ENCODE peak calls at places on chromosomes 6 and 20, in seven cellular contexts. One of them, this sample, is unnamed.

GRCh38 chr6:132354517-132355167 is 46.6 kb downstream of the MOXD1 start:
- DNase-seq in NCI-H1694: no peak
- DNase-seq in natural killer cell treated with Interleukin-12 subunit alpha and Interleukin-12 subunit beta and Interleukin-15 and Interleukin-18, amount 100 ng/mL, for 72 hours: peak
- DNase-seq in ureter: no peak
- DNase-seq in GM06990: peak
- DNase-seq in NCI-H187: no peak
- DNase-seq in heart left ventricle: no peak
- DNase-seq in this sample: no peak

GRCh38 chr20:50996901-50997830 is 25.7 kb downstream of the KCNG1 start:
- DNase-seq in natural killer cell treated with Interleukin-12 subunit alpha and Interleukin-12 subunit beta and Interleukin-15 and Interleukin-18, amount 100 ng/mL, for 72 hours: no peak
- DNase-seq in GM06990: no peak
- DNase-seq in heart left ventricle: no peak
- DNase-seq in NCI-H187: no peak
- DNase-seq in ureter: no peak
- DNase-seq in NCI-H1694: peak
- DNase-seq in this sample: peak

GRCh38 chr6:29845405-29846006 is 17.9 kb downstream of the HLA-G start:
- DNase-seq in NCI-H187: no peak
- DNase-seq in NCI-H1694: no peak
- DNase-seq in GM06990: no peak
- DNase-seq in heart left ventricle: no peak
- DNase-seq in ureter: no peak
- DNase-seq in natural killer cell treated with Interleukin-12 subunit alpha and Interleukin-12 subunit beta and Interleukin-15 and Interleukin-18, amount 100 ng/mL, for 72 hours: no peak
- DNase-seq in this sample: no peak

GRCh38 chr6:44712353-44713147 is 325.0 kb downstream of the CDC5L start:
- DNase-seq in ureter: no peak
- DNase-seq in NCI-H187: no peak
- DNase-seq in GM06990: no peak
- DNase-seq in natural killer cell treated with Interleukin-12 subunit alpha and Interleukin-12 subunit beta and Interleukin-15 and Interleukin-18, amount 100 ng/mL, for 72 hours: no peak
- DNase-seq in NCI-H1694: no peak
- DNase-seq in heart left ventricle: no peak
- DNase-seq in this sample: no peak

GRCh38 chr6:129598244-129599187 is 111.5 kb downstream of the ARHGAP18 start:
- DNase-seq in NCI-H1694: peak
- DNase-seq in heart left ventricle: no peak
- DNase-seq in ureter: no peak
- DNase-seq in GM06990: peak
- DNase-seq in NCI-H187: no peak
- DNase-seq in natural killer cell treated with Interleukin-12 subunit alpha and Interleukin-12 subunit beta and Interleukin-15 and Interleukin-18, amount 100 ng/mL, for 72 hours: no peak
- DNase-seq in this sample: peak

GRCh38 chr6:152432758-152433157 is 204.4 kb downstream of the SYNE1 start:
- DNase-seq in ureter: no peak
- DNase-seq in NCI-H187: no peak
- DNase-seq in natural killer cell treated with Interleukin-12 subunit alpha and Interleukin-12 subunit beta and Interleukin-15 and Interleukin-18, amount 100 ng/mL, for 72 hours: no peak
- DNase-seq in heart left ventricle: no peak
- DNase-seq in GM06990: no peak
- DNase-seq in NCI-H1694: no peak
- DNase-seq in this sample: no peak

GRCh38 chr6:12884983-12885382 is 168.4 kb downstream of the PHACTR1 start:
- DNase-seq in GM06990: no peak
- DNase-seq in NCI-H1694: no peak
- DNase-seq in natural killer cell treated with Interleukin-12 subunit alpha and Interleukin-12 subunit beta and Interleukin-15 and Interleukin-18, amount 100 ng/mL, for 72 hours: no peak
- DNase-seq in NCI-H187: no peak
- DNase-seq in heart left ventricle: no peak
- DNase-seq in ureter: no peak
- DNase-seq in this sample: no peak

GRCh38 chr6:108738684-108739406 is 109.4 kb upstream of the ARMC2 start:
- DNase-seq in ureter: no peak
- DNase-seq in NCI-H187: no peak
- DNase-seq in heart left ventricle: no peak
- DNase-seq in GM06990: no peak
- DNase-seq in natural killer cell treated with Interleukin-12 subunit alpha and Interleukin-12 subunit beta and Interleukin-15 and Interleukin-18, amount 100 ng/mL, for 72 hours: no peak
- DNase-seq in NCI-H1694: no peak
- DNase-seq in this sample: no peak

GRCh38 chr20:58349586-58349985 is 39.4 kb upstream of the VAPB start:
- DNase-seq in natural killer cell treated with Interleukin-12 subunit alpha and Interleukin-12 subunit beta and Interleukin-15 and Interleukin-18, amount 100 ng/mL, for 72 hours: no peak
- DNase-seq in NCI-H187: no peak
- DNase-seq in NCI-H1694: no peak
- DNase-seq in heart left ventricle: no peak
- DNase-seq in GM06990: no peak
- DNase-seq in ureter: no peak
- DNase-seq in this sample: no peak

GRCh38 chr6:106560966-106561740 is 68.1 kb downstream of the RTN4IP1 start:
- DNase-seq in NCI-H1694: no peak
- DNase-seq in GM06990: no peak
- DNase-seq in heart left ventricle: no peak
- DNase-seq in natural killer cell treated with Interleukin-12 subunit alpha and Interleukin-12 subunit beta and Interleukin-15 and Interleukin-18, amount 100 ng/mL, for 72 hours: no peak
- DNase-seq in NCI-H187: no peak
- DNase-seq in ureter: no peak
- DNase-seq in this sample: no peak

GRCh38 chr6:75735491-75736186 is 13.4 kb upstream of the MYO6 start:
- DNase-seq in NCI-H187: no peak
- DNase-seq in heart left ventricle: no peak
- DNase-seq in natural killer cell treated with Interleukin-12 subunit alpha and Interleukin-12 subunit beta and Interleukin-15 and Interleukin-18, amount 100 ng/mL, for 72 hours: no peak
- DNase-seq in NCI-H1694: no peak
- DNase-seq in GM06990: peak
- DNase-seq in ureter: no peak
- DNase-seq in this sample: no peak

GRCh38 chr6:149059557-149059956 is 258.0 kb upstream of the TAB2 start:
- DNase-seq in GM06990: no peak
- DNase-seq in NCI-H187: no peak
- DNase-seq in ureter: no peak
- DNase-seq in heart left ventricle: no peak
- DNase-seq in NCI-H1694: no peak
- DNase-seq in natural killer cell treated with Interleukin-12 subunit alpha and Interleukin-12 subunit beta and Interleukin-15 and Interleukin-18, amount 100 ng/mL, for 72 hours: no peak
- DNase-seq in this sample: no peak

GRCh38 chr6:74857157-74857556 is 348.7 kb downstream of the COL12A1 start:
- DNase-seq in GM06990: no peak
- DNase-seq in natural killer cell treated with Interleukin-12 subunit alpha and Interleukin-12 subunit beta and Interleukin-15 and Interleukin-18, amount 100 ng/mL, for 72 hours: no peak
- DNase-seq in NCI-H1694: no peak
- DNase-seq in heart left ventricle: no peak
- DNase-seq in ureter: no peak
- DNase-seq in NCI-H187: no peak
- DNase-seq in this sample: no peak

GRCh38 chr20:38111366-38112232 is 53.5 kb downstream of the TGM2 start:
- DNase-seq in NCI-H1694: no peak
- DNase-seq in GM06990: no peak
- DNase-seq in ureter: no peak
- DNase-seq in natural killer cell treated with Interleukin-12 subunit alpha and Interleukin-12 subunit beta and Interleukin-15 and Interleukin-18, amount 100 ng/mL, for 72 hours: no peak
- DNase-seq in NCI-H187: no peak
- DNase-seq in heart left ventricle: no peak
- DNase-seq in this sample: no peak

GRCh38 chr6:53850527-53850926 is 55.7 kb downstream of the LRRC1 start:
- DNase-seq in natural killer cell treated with Interleukin-12 subunit alpha and Interleukin-12 subunit beta and Interleukin-15 and Interleukin-18, amount 100 ng/mL, for 72 hours: no peak
- DNase-seq in NCI-H187: no peak
- DNase-seq in heart left ventricle: no peak
- DNase-seq in NCI-H1694: no peak
- DNase-seq in GM06990: no peak
- DNase-seq in ureter: no peak
- DNase-seq in this sample: no peak

GRCh38 chr6:158283304-158284005 is 28.8 kb upstream of the TULP4 start:
- DNase-seq in natural killer cell treated with Interleukin-12 subunit alpha and Interleukin-12 subunit beta and Interleukin-15 and Interleukin-18, amount 100 ng/mL, for 72 hours: no peak
- DNase-seq in NCI-H187: no peak
- DNase-seq in ureter: no peak
- DNase-seq in GM06990: no peak
- DNase-seq in heart left ventricle: no peak
- DNase-seq in NCI-H1694: no peak
- DNase-seq in this sample: peak

GRCh38 chr6:126293891-126294524 is 45.9 kb upstream of the CENPW start:
- DNase-seq in NCI-H1694: no peak
- DNase-seq in heart left ventricle: no peak
- DNase-seq in natural killer cell treated with Interleukin-12 subunit alpha and Interleukin-12 subunit beta and Interleukin-15 and Interleukin-18, amount 100 ng/mL, for 72 hours: no peak
- DNase-seq in NCI-H187: no peak
- DNase-seq in GM06990: no peak
- DNase-seq in ureter: no peak
- DNase-seq in this sample: no peak

GRCh38 chr6:115914098-115914497 is 146.6 kb downstream of the FRK start:
- DNase-seq in ureter: no peak
- DNase-seq in heart left ventricle: no peak
- DNase-seq in natural killer cell treated with Interleukin-12 subunit alpha and Interleukin-12 subunit beta and Interleukin-15 and Interleukin-18, amount 100 ng/mL, for 72 hours: no peak
- DNase-seq in NCI-H1694: no peak
- DNase-seq in GM06990: no peak
- DNase-seq in NCI-H187: no peak
- DNase-seq in this sample: no peak

GRCh38 chr6:6686748-6687601 is 98.5 kb downstream of the LY86 start:
- DNase-seq in ureter: peak
- DNase-seq in heart left ventricle: peak
- DNase-seq in natural killer cell treated with Interleukin-12 subunit alpha and Interleukin-12 subunit beta and Interleukin-15 and Interleukin-18, amount 100 ng/mL, for 72 hours: no peak
- DNase-seq in GM06990: no peak
- DNase-seq in NCI-H187: peak
- DNase-seq in NCI-H1694: peak
- DNase-seq in this sample: peak

GRCh38 chr6:139109558-139109957 is 25.3 kb upstream of the HECA start:
- DNase-seq in natural killer cell treated with Interleukin-12 subunit alpha and Interleukin-12 subunit beta and Interleukin-15 and Interleukin-18, amount 100 ng/mL, for 72 hours: no peak
- DNase-seq in GM06990: no peak
- DNase-seq in NCI-H187: no peak
- DNase-seq in heart left ventricle: no peak
- DNase-seq in NCI-H1694: peak
- DNase-seq in ureter: no peak
- DNase-seq in this sample: no peak

GRCh38 chr20:41370176-41370575 is 3.6 kb upstream of the EMILIN3 start:
- DNase-seq in heart left ventricle: no peak
- DNase-seq in GM06990: no peak
- DNase-seq in NCI-H187: no peak
- DNase-seq in NCI-H1694: no peak
- DNase-seq in natural killer cell treated with Interleukin-12 subunit alpha and Interleukin-12 subunit beta and Interleukin-15 and Interleukin-18, amount 100 ng/mL, for 72 hours: no peak
- DNase-seq in ureter: no peak
- DNase-seq in this sample: no peak

GRCh38 chr6:44266347-44266746 is 996 bp upstream of the NFKBIE start:
- DNase-seq in NCI-H1694: no peak
- DNase-seq in ureter: no peak
- DNase-seq in NCI-H187: no peak
- DNase-seq in GM06990: no peak
- DNase-seq in heart left ventricle: no peak
- DNase-seq in natural killer cell treated with Interleukin-12 subunit alpha and Interleukin-12 subunit beta and Interleukin-15 and Interleukin-18, amount 100 ng/mL, for 72 hours: no peak
- DNase-seq in this sample: no peak

This sample was measured in DMS 273 treated with DMSO at 0.1 percent for 48 hours.